ENCODE peak calls at places on chromosomes 16 and 17, in eight cellular contexts. P is CD8-positive, alpha-beta memory T cell; S is psoas muscle; G is heart right ventricle; U is transverse colon; X is effector memory CD4-positive, alpha-beta T cell; Q is PC-9; M is testis. L is an unnamed sample.

GRCh38 chr17:64378890-64379354 is 11.7 kb downstream of the PECAM1 start:
- DNase-seq in P (no peak), S (no peak), G (no peak), U (peak; percentile 55), X (no peak), Q (peak; percentile 85), M (no peak), L (no peak)

GRCh38 chr17:5757306-5757907 is 173.1 kb upstream of the NLRP1 start:
- DNase-seq in P (no peak), S (no peak), G (no peak), U (no peak), X (no peak), Q (no peak), M (peak; percentile 30), L (no peak)

GRCh38 chr16:67481561-67482259 is 753 bp upstream of the ATP6V0D1 start:
- DNase-seq in P (peak; percentile 43), S (peak; percentile 75), G (peak; percentile 52), U (peak; percentile 70), X (no peak), Q (no peak), M (peak; percentile 61), L (peak; percentile 69)

GRCh38 chr17:34365340-34365739 is 2.3 kb upstream of the CCL1 start:
- DNase-seq in P (no peak), S (no peak), G (no peak), U (no peak), X (no peak), Q (no peak), M (no peak), L (no peak)

GRCh38 chr16:81523387-81524115 is 78.9 kb downstream of the CMIP start:
- DNase-seq in P (peak; percentile 33), S (peak; percentile 61), G (no peak), U (no peak), X (peak; percentile 17), Q (peak; percentile 91), M (no peak), L (no peak)

GRCh38 chr17:3526491-3526890 is 31.1 kb downstream of the TRPV3 start:
- DNase-seq in P (no peak), S (no peak), G (no peak), U (no peak), X (no peak), Q (no peak), M (no peak), L (no peak)

GRCh38 chr17:19309701-19310100 is 52.8 kb downstream of the B9D1 start:
- DNase-seq in P (no peak), S (no peak), G (no peak), U (no peak), X (no peak), Q (no peak), M (no peak), L (no peak)

GRCh38 chr17:18235743-18236256 is 10.4 kb downstream of the LLGL1 start:
- DNase-seq in P (no peak), S (no peak), G (no peak), U (no peak), X (no peak), Q (peak; percentile 75), M (peak; percentile 45), L (no peak)

GRCh38 chr16:1691956-1692355 is 13.9 kb downstream of the JPT2 start:
- DNase-seq in P (no peak), S (no peak), G (no peak), U (no peak), X (no peak), Q (peak; percentile 67), M (no peak), L (no peak)

GRCh38 chr17:6052926-6053325 is 17.3 kb upstream of the WSCD1 start:
- DNase-seq in P (no peak), S (no peak), G (no peak), U (no peak), X (no peak), Q (no peak), M (no peak), L (no peak)

GRCh38 chr16:73047536-73048291 is at the start of gene ZFHX3:
- DNase-seq in P (no peak), S (peak; percentile 92), G (peak; percentile 68), U (peak; percentile 79), X (peak; percentile 11), Q (peak; percentile 59), M (peak; percentile 59), L (peak; percentile 63)

GRCh38 chr17:79852748-79853147 is 13.5 kb upstream of the CBX4 start:
- DNase-seq in P (no peak), S (no peak), G (no peak), U (peak; percentile 23), X (no peak), Q (peak; percentile 73), M (no peak), L (peak; percentile 88)

GRCh38 chr16:88768041-88768876 is 16.8 kb downstream of the PIEZO1 start:
- DNase-seq in P (no peak), S (no peak), G (no peak), U (peak; percentile 60), X (no peak), Q (no peak), M (no peak), L (no peak)

GRCh38 chr16:49858200-49859129 is 2.6 kb upstream of the ZNF423 start:
- DNase-seq in P (no peak), S (peak; percentile 77), G (peak; percentile 66), U (peak; percentile 58), X (no peak), Q (no peak), M (peak; percentile 79), L (no peak)

GRCh38 chr16:64343061-64343819 is 778.6 kb downstream of the CDH11 start:
- DNase-seq in P (no peak), S (no peak), G (no peak), U (no peak), X (no peak), Q (no peak), M (peak; percentile 21), L (no peak)

GRCh38 chr16:30185141-30185682 is 1.8 kb downstream of the CORO1A start:
- DNase-seq in P (no peak), S (peak; percentile 58), G (peak; percentile 7), U (peak; percentile 16), X (peak; percentile 5), Q (no peak), M (no peak), L (no peak)

GRCh38 chr16:72908362-72908838 is 139.5 kb downstream of the ZFHX3 start:
- DNase-seq in P (no peak), S (peak; percentile 87), G (no peak), U (no peak), X (no peak), Q (no peak), M (no peak), L (no peak)

GRCh38 chr16:88754912-88755744 is 29.9 kb downstream of the PIEZO1 start:
- DNase-seq in P (no peak), S (no peak), G (no peak), U (no peak), X (no peak), Q (peak; percentile 96), M (no peak), L (peak; percentile 48)

GRCh38 chr17:38926290-38927070 is 1.1 kb downstream of the LASP1NB start:
- DNase-seq in P (no peak), S (no peak), G (no peak), U (no peak), X (no peak), Q (no peak), M (peak; percentile 12), L (no peak)

GRCh38 chr16:54931757-54932660 is 1.3 kb downstream of the IRX5 start:
- DNase-seq in P (no peak), S (peak; percentile 61), G (no peak), U (no peak), X (no peak), Q (no peak), M (no peak), L (no peak)

GRCh38 chr16:3665508-3665907 is 11.0 kb downstream of the DNASE1 start:
- DNase-seq in P (peak; percentile 13), S (peak; percentile 38), G (no peak), U (no peak), X (no peak), Q (no peak), M (no peak), L (no peak)

GRCh38 chr16:13856398-13856797 is 63.6 kb upstream of the ERCC4 start:
- DNase-seq in P (no peak), S (no peak), G (no peak), U (no peak), X (no peak), Q (no peak), M (no peak), L (no peak)

DNA sequence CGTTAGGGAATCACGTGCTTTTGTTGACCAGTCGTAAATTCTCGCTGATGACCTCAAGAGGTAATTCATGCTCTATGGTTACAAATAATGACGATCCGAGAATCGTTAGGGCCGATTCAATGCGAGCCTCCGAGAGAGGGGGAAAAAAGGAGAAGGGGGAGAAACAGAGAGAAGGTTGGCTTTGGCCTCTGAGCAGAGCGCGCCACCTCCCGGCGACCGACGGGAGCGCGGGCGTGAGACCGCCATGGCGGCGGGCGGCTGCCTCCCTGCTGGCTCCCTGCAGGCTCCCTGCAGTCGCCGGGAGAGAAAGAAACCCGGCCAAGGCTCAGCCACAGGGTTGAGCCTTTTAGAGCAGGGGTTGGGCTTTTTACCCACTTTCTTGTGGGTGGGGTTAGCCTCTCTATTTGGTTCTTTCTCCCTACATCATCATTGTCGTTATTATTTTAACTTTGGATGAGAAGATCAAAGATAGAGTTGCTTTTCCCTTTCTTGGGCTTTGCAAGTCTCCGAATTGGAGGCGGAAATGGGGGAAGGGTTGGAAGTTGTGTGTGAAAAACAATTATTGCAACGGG is 347 bp upstream of the HOXB5 start:
- DNase-seq in P (peak; percentile 75), S (peak; percentile 85), G (peak; percentile 32), U (peak; percentile 79), X (peak; percentile 67), Q (no peak), M (peak; percentile 76), L (peak; percentile 35)
- H3K27ac ChIP-seq in P (no peak overlapping the region), S (no peak overlapping the region), G (no peak overlapping the region), U (peak overlapping the region; percentile 94), X (no peak overlapping the region), Q (no peak overlapping the region), M (no peak overlapping the region), L (peak overlapping the region; percentile 63)

GRCh38 chr16:27452569-27453475 is 50.8 kb downstream of the IL21R start:
- DNase-seq in P (no peak), S (no peak), G (no peak), U (no peak), X (no peak), Q (no peak), M (no peak), L (no peak)
- H3K36me3 ChIP-seq in P (peaks cover 4% of the 10 kb centered on the region), S (no peaks in the 10 kb centered on the region), G (no peaks in the 10 kb centered on the region), U (no peaks in the 10 kb centered on the region), X (peaks cover 10% of the 10 kb centered on the region), Q (no peaks in the 10 kb centered on the region), M (no peaks in the 10 kb centered on the region), L (no peaks in the 10 kb centered on the region)

DNA sequence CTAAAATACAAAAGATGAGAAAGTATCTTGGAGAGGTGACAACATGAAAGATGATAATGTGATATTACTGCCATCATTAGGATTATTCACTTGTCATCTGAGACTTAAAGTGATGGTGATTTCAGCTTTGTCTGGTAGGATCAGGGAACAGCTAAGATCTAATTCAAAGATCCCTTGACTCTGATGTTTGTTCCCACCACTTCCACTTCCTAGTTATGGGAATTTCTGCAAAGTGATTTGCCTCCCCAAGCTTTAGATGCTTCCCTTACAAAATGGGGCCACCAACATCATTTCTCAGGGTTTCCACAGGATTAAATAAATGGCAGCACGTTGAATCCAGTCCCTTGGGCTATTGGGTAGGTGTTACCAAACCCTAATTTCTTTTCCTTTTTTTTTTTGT is 550.8 kb upstream of the CDH5 start:
- DNase-seq in P (no peak), S (no peak), G (no peak), U (no peak), X (no peak), Q (no peak), M (no peak), L (no peak)
- H3K4me1 ChIP-seq in P (no peaks in the 10 kb centered on the region), S (no peaks in the 10 kb centered on the region), G (no peaks in the 10 kb centered on the region), U (no peaks in the 10 kb centered on the region), X (no peaks in the 10 kb centered on the region), Q (no peaks in the 10 kb centered on the region), M (no peaks in the 10 kb centered on the region), L (no peaks in the 10 kb centered on the region)

GRCh38 chr17:61624951-61625350 is 33.9 kb upstream of the NACA2 start:
- DNase-seq in P (no peak), S (no peak), G (no peak), U (no peak), X (no peak), Q (no peak), M (no peak), L (no peak)
- H3K27ac ChIP-seq in P (no peak overlapping the region), S (no peak overlapping the region), G (no peak overlapping the region), U (no peak overlapping the region), X (no peak overlapping the region), Q (no peak overlapping the region), M (no peak overlapping the region), L (no peak overlapping the region)